ENCODE peak calls at places on chromosomes 4 and X, in four cellular contexts. One of them, this sample, is unnamed.

GRCh38 chr4:112938461-112939058 is 110.9 kb upstream of the ANK2 start:
- DNase-seq in dorsolateral prefrontal cortex: no peak
- DNase-seq in fibroblast of lung: peak; percentile 71
- DNase-seq in neural progenitor cell: peak; percentile 64
- DNase-seq in this sample: no peak

GRCh38 chr4:9997881-9998280 is 23.4 kb downstream of the SLC2A9 start:
- DNase-seq in dorsolateral prefrontal cortex: no peak
- DNase-seq in fibroblast of lung: no peak
- DNase-seq in neural progenitor cell: no peak
- DNase-seq in this sample: no peak

GRCh38 chrX:49995021-49995731 is 72.8 kb downstream of the CLCN5 start:
- DNase-seq in dorsolateral prefrontal cortex: no peak
- DNase-seq in fibroblast of lung: peak; percentile 30
- DNase-seq in neural progenitor cell: no peak
- DNase-seq in this sample: no peak

GRCh38 chr4:150867148-150867547 is 147.9 kb downstream of the LRBA start:
- DNase-seq in dorsolateral prefrontal cortex: no peak
- DNase-seq in fibroblast of lung: peak; percentile 86
- DNase-seq in neural progenitor cell: peak; percentile 91
- DNase-seq in this sample: no peak

GRCh38 chr4:22504931-22505330 is 10.9 kb downstream of the ADGRA3 start:
- DNase-seq in dorsolateral prefrontal cortex: no peak
- DNase-seq in fibroblast of lung: no peak
- DNase-seq in neural progenitor cell: no peak
- DNase-seq in this sample: no peak

GRCh38 chrX:94961730-94962129 is 1287.7 kb downstream of the FAM133A start:
- DNase-seq in dorsolateral prefrontal cortex: no peak
- DNase-seq in fibroblast of lung: no peak
- DNase-seq in neural progenitor cell: no peak
- DNase-seq in this sample: no peak

GRCh38 chr4:86497980-86498379 is 96.1 kb upstream of the PTPN13 start:
- DNase-seq in dorsolateral prefrontal cortex: no peak
- DNase-seq in fibroblast of lung: no peak
- DNase-seq in neural progenitor cell: peak; percentile 43
- DNase-seq in this sample: no peak

GRCh38 chr4:108181704-108182103 is 13.0 kb upstream of the LEF1 start:
- DNase-seq in dorsolateral prefrontal cortex: no peak
- DNase-seq in fibroblast of lung: no peak
- DNase-seq in neural progenitor cell: no peak
- DNase-seq in this sample: no peak

GRCh38 chr4:168587326-168588125 is 90.7 kb downstream of the PALLD start:
- DNase-seq in dorsolateral prefrontal cortex: no peak
- DNase-seq in fibroblast of lung: peak; percentile 81
- DNase-seq in neural progenitor cell: no peak
- DNase-seq in this sample: no peak

GRCh38 chrX:110004210-110004609 is 1.3 kb downstream of the TMEM164 start:
- DNase-seq in dorsolateral prefrontal cortex: no peak
- DNase-seq in fibroblast of lung: no peak
- DNase-seq in neural progenitor cell: peak; percentile 7
- DNase-seq in this sample: no peak

GRCh38 chr4:89737888-89738287 is 99.1 kb downstream of the SNCA start:
- DNase-seq in dorsolateral prefrontal cortex: no peak
- DNase-seq in fibroblast of lung: peak; percentile 53
- DNase-seq in neural progenitor cell: no peak
- DNase-seq in this sample: no peak

GRCh38 chrX:144849141-144849540 is 398.2 kb upstream of the SPANXN1 start:
- DNase-seq in dorsolateral prefrontal cortex: no peak
- DNase-seq in fibroblast of lung: no peak
- DNase-seq in neural progenitor cell: no peak
- DNase-seq in this sample: no peak

GRCh38 chr4:36230523-36230922 is 13.8 kb downstream of the ARAP2 start:
- DNase-seq in dorsolateral prefrontal cortex: no peak
- DNase-seq in fibroblast of lung: no peak
- DNase-seq in neural progenitor cell: no peak
- DNase-seq in this sample: no peak

GRCh38 chr4:40363945-40364344 is 28.8 kb downstream of the CHRNA9 start:
- DNase-seq in dorsolateral prefrontal cortex: no peak
- DNase-seq in fibroblast of lung: no peak
- DNase-seq in neural progenitor cell: no peak
- DNase-seq in this sample: no peak

GRCh38 chrX:78092296-78092695 is 11.8 kb upstream of the PGK1 start:
- DNase-seq in dorsolateral prefrontal cortex: no peak
- DNase-seq in fibroblast of lung: peak; percentile 82
- DNase-seq in neural progenitor cell: peak; percentile 59
- DNase-seq in this sample: no peak

GRCh38 chr4:54746228-54746627 is 88.5 kb downstream of the KIT start:
- DNase-seq in dorsolateral prefrontal cortex: no peak
- DNase-seq in fibroblast of lung: no peak
- DNase-seq in neural progenitor cell: no peak
- DNase-seq in this sample: no peak

GRCh38 chr4:110902500-110902899 is 279.6 kb upstream of the PITX2 start:
- DNase-seq in dorsolateral prefrontal cortex: no peak
- DNase-seq in fibroblast of lung: no peak
- DNase-seq in neural progenitor cell: no peak
- DNase-seq in this sample: no peak

GRCh38 chr4:123350191-123350544 is 46.4 kb upstream of the SPRY1 start:
- DNase-seq in dorsolateral prefrontal cortex: no peak
- DNase-seq in fibroblast of lung: no peak
- DNase-seq in neural progenitor cell: peak; percentile 43
- DNase-seq in this sample: no peak

GRCh38 chr4:105426187-105426897 is 47.5 kb downstream of the PPA2 start:
- DNase-seq in dorsolateral prefrontal cortex: no peak
- DNase-seq in fibroblast of lung: no peak
- DNase-seq in neural progenitor cell: no peak
- DNase-seq in this sample: no peak

GRCh38 chr4:140579278-140579677 is 10.5 kb upstream of the UCP1 start:
- DNase-seq in dorsolateral prefrontal cortex: no peak
- DNase-seq in fibroblast of lung: no peak
- DNase-seq in neural progenitor cell: no peak
- DNase-seq in this sample: no peak

GRCh38 chr4:2259036-2259540 is 2.8 kb downstream of the MXD4 start:
- DNase-seq in dorsolateral prefrontal cortex: no peak
- DNase-seq in fibroblast of lung: no peak
- DNase-seq in neural progenitor cell: no peak
- DNase-seq in this sample: no peak

GRCh38 chr4:90025248-90025647 is 101.9 kb upstream of the CCSER1 start:
- DNase-seq in dorsolateral prefrontal cortex: no peak
- DNase-seq in fibroblast of lung: peak; percentile 10
- DNase-seq in neural progenitor cell: no peak
- DNase-seq in this sample: no peak

GRCh38 chr4:1520145-1520661 is 114.0 kb upstream of the NKX1-1 start:
- DNase-seq in dorsolateral prefrontal cortex: no peak
- DNase-seq in fibroblast of lung: no peak
- DNase-seq in neural progenitor cell: no peak
- DNase-seq in this sample: no peak

GRCh38 chr4:94621491-94622080 is 136.2 kb upstream of the BMPR1B start:
- DNase-seq in dorsolateral prefrontal cortex: no peak
- DNase-seq in fibroblast of lung: peak; percentile 71
- DNase-seq in neural progenitor cell: peak; percentile 64
- DNase-seq in this sample: no peak

GRCh38 chrX:103733017-103733416 is 22.3 kb downstream of the TMEM31 start:
- DNase-seq in dorsolateral prefrontal cortex: no peak
- DNase-seq in fibroblast of lung: no peak
- DNase-seq in neural progenitor cell: no peak
- DNase-seq in this sample: no peak

GRCh38 chrX:13898084-13898483 is 81.2 kb upstream of the GPM6B start:
- DNase-seq in dorsolateral prefrontal cortex: no peak
- DNase-seq in fibroblast of lung: peak; percentile 45
- DNase-seq in neural progenitor cell: peak; percentile 27
- DNase-seq in this sample: no peak

GRCh38 chr4:116320859-116321258 is 764.5 kb downstream of the TRAM1L1 start:
- DNase-seq in dorsolateral prefrontal cortex: no peak
- DNase-seq in fibroblast of lung: no peak
- DNase-seq in neural progenitor cell: no peak
- DNase-seq in this sample: no peak

GRCh38 chr4:3291969-3292570 is 751 bp upstream of the RGS12 start:
- DNase-seq in dorsolateral prefrontal cortex: no peak
- DNase-seq in fibroblast of lung: peak; percentile 20
- DNase-seq in neural progenitor cell: peak; percentile 75
- DNase-seq in this sample: peak; percentile 74

GRCh38 chr4:81783565-81783964 is 311.9 kb upstream of the RASGEF1B start:
- DNase-seq in dorsolateral prefrontal cortex: no peak
- DNase-seq in fibroblast of lung: no peak
- DNase-seq in neural progenitor cell: no peak
- DNase-seq in this sample: no peak

GRCh38 chr4:74441744-74442143 is 3.2 kb upstream of the AREG start:
- DNase-seq in dorsolateral prefrontal cortex: no peak
- DNase-seq in fibroblast of lung: no peak
- DNase-seq in neural progenitor cell: no peak
- DNase-seq in this sample: no peak

GRCh38 chrX:34653811-34654210 is 3.3 kb downstream of the TMEM47 start:
- DNase-seq in dorsolateral prefrontal cortex: no peak
- DNase-seq in fibroblast of lung: peak; percentile 44
- DNase-seq in neural progenitor cell: peak; percentile 88
- DNase-seq in this sample: no peak

GRCh38 chr4:6263541-6264540 is 5.8 kb upstream of the WFS1 start:
- DNase-seq in dorsolateral prefrontal cortex: no peak
- DNase-seq in fibroblast of lung: peak; percentile 68
- DNase-seq in neural progenitor cell: peak; percentile 67
- DNase-seq in this sample: no peak

GRCh38 chr4:26267087-26267486 is 53.7 kb upstream of the RBPJ start:
- DNase-seq in dorsolateral prefrontal cortex: no peak
- DNase-seq in fibroblast of lung: peak; percentile 64
- DNase-seq in neural progenitor cell: no peak
- DNase-seq in this sample: no peak

GRCh38 chrX:107935200-107935599 is 47.0 kb downstream of the TEX13B start:
- DNase-seq in dorsolateral prefrontal cortex: no peak
- DNase-seq in fibroblast of lung: peak; percentile 20
- DNase-seq in neural progenitor cell: no peak
- DNase-seq in this sample: no peak

GRCh38 chr4:1722551-1723071 is 1.3 kb downstream of the TACC3 start:
- DNase-seq in dorsolateral prefrontal cortex: no peak
- DNase-seq in fibroblast of lung: no peak
- DNase-seq in neural progenitor cell: no peak
- DNase-seq in this sample: no peak

GRCh38 chr4:187208641-187209040 is 485.0 kb upstream of the FAT1 start:
- DNase-seq in dorsolateral prefrontal cortex: no peak
- DNase-seq in fibroblast of lung: no peak
- DNase-seq in neural progenitor cell: no peak
- DNase-seq in this sample: no peak

DNA sequence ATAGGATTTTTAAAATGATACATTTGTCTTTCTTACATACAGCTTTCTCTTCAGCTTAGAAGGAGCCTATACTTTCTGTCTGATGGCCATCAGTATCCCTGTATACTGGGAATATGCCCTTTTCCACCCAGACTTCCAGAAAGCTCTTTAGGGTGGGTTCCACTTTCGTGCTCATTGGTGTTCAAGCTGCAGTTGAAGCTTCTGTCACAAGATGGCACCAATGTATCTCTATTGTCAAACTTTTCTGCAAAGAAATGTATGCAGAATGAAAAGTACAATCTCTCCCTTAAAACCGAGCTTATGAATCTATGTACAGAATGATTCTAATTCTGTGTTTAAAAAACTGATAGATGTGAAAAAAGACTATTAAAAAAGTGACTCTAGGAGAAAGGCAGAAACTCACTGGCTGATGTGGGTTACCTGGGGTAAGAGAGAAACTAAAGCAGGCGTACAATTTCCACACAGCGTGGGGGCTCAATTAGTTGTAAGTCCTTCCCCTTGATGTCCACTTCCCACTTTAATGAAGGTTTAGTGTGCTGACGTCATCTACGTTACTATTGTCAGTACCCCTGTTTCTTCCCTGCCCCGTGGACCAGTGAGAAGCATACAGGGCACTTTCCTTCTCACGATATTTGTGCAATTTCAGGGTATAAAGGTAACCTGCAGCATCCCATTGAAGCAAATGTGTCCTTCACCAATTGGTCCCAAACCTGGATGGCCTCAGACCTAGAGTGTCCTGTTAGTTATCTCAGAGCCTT is 57.3 kb upstream of the TCEAL2 start:
- DNase-seq in dorsolateral prefrontal cortex: no peak
- DNase-seq in fibroblast of lung: peak; percentile 6
- DNase-seq in neural progenitor cell: peak; percentile 2
- DNase-seq in this sample: no peak
- TF ChIP-seq CTCF in dorsolateral prefrontal cortex: peak; percentile 62
- TF ChIP-seq CTCF in fibroblast of lung: peak; percentile 26
- TF ChIP-seq CTCF in neural progenitor cell: peak; percentile 54
- TF ChIP-seq CTCF in this sample: peak; percentile 73

DNA sequence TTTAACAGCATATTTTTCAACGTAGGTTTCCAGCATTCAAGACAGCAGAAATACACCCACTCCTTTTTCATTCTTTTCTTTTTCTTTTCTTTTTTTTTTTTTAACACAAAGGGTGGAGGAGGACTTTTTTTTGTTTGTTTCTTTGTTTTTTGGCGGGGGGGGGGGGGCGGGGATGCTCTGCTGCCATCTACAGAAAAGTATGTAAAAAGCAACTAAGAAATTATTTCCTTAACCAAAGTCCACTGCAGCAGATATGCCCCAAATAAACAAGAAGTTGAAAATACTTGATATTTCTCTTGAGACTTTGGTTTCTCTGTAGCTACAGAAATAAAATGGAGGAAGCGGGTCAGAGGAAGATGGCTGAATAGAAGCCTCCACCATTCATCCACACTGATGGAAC is 63.2 kb upstream of the PBDC1 start:
- DNase-seq in dorsolateral prefrontal cortex: no peak
- DNase-seq in fibroblast of lung: no peak
- DNase-seq in neural progenitor cell: no peak
- DNase-seq in this sample: no peak
- TF ChIP-seq CTCF in dorsolateral prefrontal cortex: no peak
- TF ChIP-seq CTCF in fibroblast of lung: no peak
- TF ChIP-seq CTCF in neural progenitor cell: peak; percentile 41
- TF ChIP-seq CTCF in this sample: no peak

DNA sequence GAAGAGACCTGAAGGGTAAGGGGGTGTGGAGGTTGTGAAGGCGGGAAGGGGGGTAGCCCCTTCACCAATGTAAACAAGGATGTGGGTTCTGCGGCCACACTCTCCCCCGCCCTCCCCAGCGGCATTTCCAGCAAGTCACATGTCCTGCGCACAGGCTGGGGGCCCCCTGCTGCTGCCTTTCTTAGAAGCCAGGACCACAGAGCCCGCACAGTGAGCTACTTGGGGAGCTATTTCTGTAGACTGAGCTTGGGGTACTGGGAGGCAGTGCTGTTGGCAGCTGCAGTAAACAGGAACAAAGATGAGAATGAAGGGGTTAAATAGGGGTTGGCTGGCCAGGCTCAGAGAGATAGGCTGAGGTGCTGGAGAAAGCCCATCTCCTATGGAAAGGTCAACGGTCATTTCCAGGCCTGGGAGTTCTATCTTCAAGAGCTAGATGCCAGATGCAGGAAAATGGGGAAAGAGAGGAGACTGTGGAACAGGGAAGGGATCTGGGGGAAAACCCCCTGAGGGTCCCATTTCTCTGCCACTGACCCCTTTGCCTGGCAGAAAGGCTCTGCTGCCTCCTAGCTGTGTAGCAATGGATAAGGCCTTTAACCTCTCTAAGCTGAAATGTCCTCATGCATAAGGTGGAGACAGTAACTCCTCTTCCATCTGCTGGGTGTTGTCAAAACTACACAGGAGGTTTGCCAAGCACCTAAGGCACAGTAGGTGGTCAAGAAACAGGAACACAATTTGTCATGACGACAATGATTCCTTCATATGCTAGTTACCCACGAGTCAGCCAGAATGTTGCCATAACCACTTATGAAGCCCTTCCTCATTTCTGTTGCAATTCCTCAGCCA is 18.5 kb upstream of the PIM2 start:
- DNase-seq in dorsolateral prefrontal cortex: no peak
- DNase-seq in fibroblast of lung: no peak
- DNase-seq in neural progenitor cell: peak; percentile 39
- DNase-seq in this sample: no peak
- TF ChIP-seq CTCF in dorsolateral prefrontal cortex: no peak
- TF ChIP-seq CTCF in fibroblast of lung: peak; percentile 20
- TF ChIP-seq CTCF in neural progenitor cell: peak; percentile 46
- TF ChIP-seq CTCF in this sample: no peak

GRCh38 chr4:51885371-51885770 is 42.4 kb downstream of the DCUN1D4 start:
- DNase-seq in dorsolateral prefrontal cortex: no peak
- DNase-seq in fibroblast of lung: peak; percentile 32
- DNase-seq in neural progenitor cell: peak; percentile 46
- DNase-seq in this sample: no peak
- TF ChIP-seq CTCF in dorsolateral prefrontal cortex: no peak
- TF ChIP-seq CTCF in fibroblast of lung: peak; percentile 50
- TF ChIP-seq CTCF in neural progenitor cell: peak; percentile 52
- TF ChIP-seq CTCF in this sample: peak; percentile 61

This sample was measured in type B pancreatic cell.